ENCODE peak calls at places on chromosomes 16 and 17, in nine cellular contexts. E, Z, G, H, C, Y, O, F and B are unnamed samples.

GRCh38 chr17:31830971-31831755 is 27.9 kb downstream of the COPRS start:
- DNase-seq in E (no peak), Z (no peak), G (no peak), H (no peak), C (no peak), Y (no peak), O (no peak), F (no peak), B (no peak)

GRCh38 chr16:4058386-4058785 is 57.9 kb downstream of the ADCY9 start:
- DNase-seq in E (no peak), Z (no peak), G (no peak), H (no peak), C (no peak), Y (no peak), O (no peak), F (peak; percentile 9), B (no peak)

GRCh38 chr17:60747069-60747808 is 69.6 kb downstream of the BCAS3 start:
- DNase-seq in E (no peak), Z (no peak), G (no peak), H (no peak), C (no peak), Y (no peak), O (no peak), F (no peak), B (peak; percentile 67)

GRCh38 chr17:81334987-81335386 is 39.9 kb upstream of the SLC38A10 start:
- DNase-seq in E (no peak), Z (no peak), G (no peak), H (no peak), C (peak; percentile 58), Y (no peak), O (no peak), F (no peak), B (peak; percentile 47)

GRCh38 chr16:77679901-77680300 is 42.4 kb upstream of the NUDT7 start:
- DNase-seq in E (no peak), Z (no peak), G (no peak), H (no peak), C (no peak), Y (no peak), O (no peak), F (no peak), B (no peak)

GRCh38 chr17:16190703-16191360 is 24.5 kb downstream of the NCOR1 start:
- DNase-seq in E (no peak), Z (no peak), G (no peak), H (no peak), C (no peak), Y (no peak), O (no peak), F (no peak), B (no peak)

GRCh38 chr16:3266873-3267537 is 10.6 kb upstream of the MEFV start:
- DNase-seq in E (peak; percentile 2), Z (no peak), G (no peak), H (peak; percentile 67), C (no peak), Y (peak; percentile 67), O (no peak), F (peak; percentile 62), B (peak; percentile 53)

GRCh38 chr17:41527076-41528023 is 758 bp downstream of the KRT19 start:
- DNase-seq in E (no peak), Z (no peak), G (no peak), H (no peak), C (no peak), Y (no peak), O (no peak), F (no peak), B (peak; percentile 84)

GRCh38 chr16:75946058-75946457 is 219.8 kb upstream of the CPHXL start:
- DNase-seq in E (no peak), Z (no peak), G (no peak), H (no peak), C (no peak), Y (no peak), O (no peak), F (no peak), B (no peak)

GRCh38 chr17:76840884-76841775 is 27.1 kb upstream of the MGAT5B start:
- DNase-seq in E (no peak), Z (no peak), G (no peak), H (peak; percentile 39), C (no peak), Y (peak; percentile 67), O (no peak), F (no peak), B (peak; percentile 83)

GRCh38 chr16:1538804-1539520 is 5.5 kb downstream of the TMEM204 start:
- DNase-seq in E (no peak), Z (no peak), G (no peak), H (no peak), C (peak; percentile 65), Y (peak; percentile 77), O (peak; percentile 23), F (no peak), B (peak; percentile 77)

GRCh38 chr17:45228121-45228941 is 6.6 kb downstream of the FMNL1 start:
- DNase-seq in E (no peak), Z (no peak), G (peak; percentile 64), H (no peak), C (peak; percentile 53), Y (no peak), O (no peak), F (no peak), B (peak; percentile 55)

GRCh38 chr17:16980813-16981731 is 9.2 kb upstream of the TNFRSF13B start:
- DNase-seq in E (no peak), Z (no peak), G (no peak), H (no peak), C (no peak), Y (no peak), O (no peak), F (no peak), B (peak; percentile 59)

GRCh38 chr16:85447657-85448313 is 165.3 kb upstream of the GSE1 start:
- DNase-seq in E (no peak), Z (no peak), G (no peak), H (no peak), C (no peak), Y (no peak), O (no peak), F (no peak), B (no peak)

GRCh38 chr17:28575126-28575795 is 1.4 kb downstream of the ALDOC start:
- DNase-seq in E (no peak), Z (no peak), G (no peak), H (no peak), C (peak; percentile 90), Y (peak; percentile 76), O (no peak), F (no peak), B (peak; percentile 69)

GRCh38 chr16:85234310-85235235 is 122.3 kb upstream of the CIBAR2 start:
- DNase-seq in E (no peak), Z (no peak), G (no peak), H (peak; percentile 73), C (peak; percentile 93), Y (peak; percentile 96), O (no peak), F (peak; percentile 38), B (peak; percentile 97)

GRCh38 chr17:17681187-17681743 is at the start of gene RAI1:
- DNase-seq in E (peak; percentile 68), Z (peak; percentile 75), G (peak; percentile 90), H (peak; percentile 86), C (peak; percentile 92), Y (peak; percentile 95), O (peak; percentile 45), F (peak; percentile 55), B (peak; percentile 91)

GRCh38 chr16:82031116-82032084 is 3.7 kb upstream of the HSD17B2 start:
- DNase-seq in E (no peak), Z (no peak), G (no peak), H (peak; percentile 79), C (no peak), Y (peak; percentile 50), O (no peak), F (peak; percentile 73), B (peak; percentile 56)

GRCh38 chr17:82406131-82406671 is 11.9 kb upstream of the HEXD start:
- DNase-seq in E (no peak), Z (no peak), G (no peak), H (no peak), C (no peak), Y (no peak), O (no peak), F (no peak), B (no peak)

GRCh38 chr16:53814791-53815190 is 110.8 kb downstream of the FTO start:
- DNase-seq in E (no peak), Z (no peak), G (no peak), H (no peak), C (no peak), Y (no peak), O (no peak), F (no peak), B (no peak)

GRCh38 chr17:17377071-17377487 is 73.9 kb downstream of the NT5M start:
- DNase-seq in E (no peak), Z (no peak), G (peak; percentile 58), H (no peak), C (peak; percentile 40), Y (peak; percentile 73), O (no peak), F (no peak), B (no peak)

GRCh38 chr16:12066823-12067222 is 90.3 kb downstream of the SNX29 start:
- DNase-seq in E (no peak), Z (no peak), G (no peak), H (no peak), C (peak; percentile 10), Y (no peak), O (no peak), F (no peak), B (no peak)

GRCh38 chr17:49438885-49439284 is 24.2 kb upstream of the PHB1 start:
- DNase-seq in E (no peak), Z (no peak), G (no peak), H (no peak), C (peak; percentile 59), Y (peak; percentile 62), O (no peak), F (no peak), B (peak; percentile 78)

GRCh38 chr17:80850817-80851216 is 140.8 kb upstream of the CHMP6 start:
- DNase-seq in E (no peak), Z (no peak), G (no peak), H (no peak), C (no peak), Y (no peak), O (no peak), F (no peak), B (no peak)

GRCh38 chr16:57042157-57043111 is 49.9 kb upstream of the CPNE2 start:
- DNase-seq in E (peak; percentile 66), Z (peak; percentile 73), G (peak; percentile 19), H (no peak), C (no peak), Y (no peak), O (peak; percentile 38), F (no peak), B (no peak)

GRCh38 chr17:37450090-37450489 is 39.6 kb upstream of the DUSP14 start:
- DNase-seq in E (no peak), Z (no peak), G (no peak), H (no peak), C (no peak), Y (no peak), O (no peak), F (no peak), B (peak; percentile 55)

GRCh38 chr17:77478281-77478680 is 337.5 kb downstream of the SEC14L1 start:
- DNase-seq in E (no peak), Z (no peak), G (no peak), H (no peak), C (no peak), Y (no peak), O (no peak), F (no peak), B (no peak)